ENCODE peak calls at places on chromosomes 16 and 17, in four cellular contexts. H is K562, T is GM12878, P is HepG2. C is an unnamed sample.

GRCh38 chr17:40472733-40473452 is 28.5 kb downstream of the TNS4 start:
- DNase-seq in H (no peak), T (no peak), P (no peak), C (no peak)

GRCh38 chr16:71250461-71251232 is 20.1 kb upstream of the HYDIN start:
- DNase-seq in H (no peak), T (no peak), P (no peak), C (no peak)

GRCh38 chr17:81676906-81677305 is 6.7 kb downstream of the ARL16 start:
- DNase-seq in H (no peak), T (no peak), P (no peak), C (no peak)

GRCh38 chr16:24755201-24755874 is 25.9 kb downstream of the TNRC6A start:
- DNase-seq in H (no peak), T (no peak), P (no peak), C (no peak)

GRCh38 chr17:68740555-68741447 is 139.6 kb upstream of the FAM20A start:
- DNase-seq in H (no peak), T (no peak), P (no peak), C (peak)

GRCh38 chr17:82527893-82528292 is 8.4 kb downstream of the FOXK2 start:
- DNase-seq in H (no peak), T (no peak), P (no peak), C (no peak)

GRCh38 chr17:73228748-73229236 is 32.9 kb downstream of the CPSF4L start:
- DNase-seq in H (peak), T (no peak), P (peak), C (peak)

GRCh38 chr17:39462644-39463375 is 1.5 kb downstream of the CDK12 start:
- DNase-seq in H (peak), T (no peak), P (no peak), C (no peak)

GRCh38 chr16:67399749-67400704 is 6.7 kb upstream of the TPPP3 start:
- DNase-seq in H (no peak), T (no peak), P (no peak), C (no peak)

GRCh38 chr17:31687505-31688126 is 171.4 kb downstream of the COPRS start:
- DNase-seq in H (no peak), T (no peak), P (no peak), C (no peak)

GRCh38 chr17:75778861-75779249 is 5.8 kb upstream of the UNK start:
- DNase-seq in H (no peak), T (no peak), P (peak), C (peak)

GRCh38 chr17:71427801-71428200 is 693.0 kb upstream of the SOX9 start:
- DNase-seq in H (no peak), T (no peak), P (no peak), C (no peak)

GRCh38 chr16:9797306-9797705 is 384.9 kb downstream of the GRIN2A start:
- DNase-seq in H (no peak), T (no peak), P (peak), C (no peak)

GRCh38 chr16:12763517-12763916 is 40.2 kb downstream of the CPPED1 start:
- DNase-seq in H (no peak), T (no peak), P (peak), C (no peak)

GRCh38 chr16:69859105-69859969 is 91.8 kb upstream of the CLEC18A start:
- DNase-seq in H (peak), T (no peak), P (peak), C (peak)

GRCh38 chr17:7380855-7381683 is at the start of gene TNK1:
- DNase-seq in H (peak), T (no peak), P (peak), C (no peak)

GRCh38 chr17:58330997-58331814 is 2.6 kb upstream of the TSPOAP1 start:
- DNase-seq in H (peak), T (no peak), P (no peak), C (no peak)

DNA sequence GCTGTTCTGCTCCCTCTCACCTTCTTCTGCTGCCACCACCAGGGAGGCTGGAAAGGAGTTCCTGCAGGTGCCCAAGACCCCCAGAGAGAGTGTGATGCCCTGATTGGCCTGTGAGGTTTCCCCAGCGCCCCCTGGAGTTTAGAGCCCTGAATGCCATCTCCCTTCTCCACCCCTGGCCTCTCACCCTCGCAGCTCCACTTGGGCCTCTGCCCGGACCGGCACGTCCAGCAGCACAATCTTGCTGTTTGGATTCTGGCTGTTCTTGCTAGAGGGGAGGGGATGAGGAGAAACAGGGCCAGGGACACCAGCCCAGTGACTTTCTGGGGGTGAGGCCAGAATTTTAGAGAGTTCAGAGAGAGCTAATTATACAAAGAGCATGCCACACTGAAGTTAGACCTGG is 12.5 kb upstream of the FAM171A2 start:
- DNase-seq in H (peak), T (no peak), P (peak), C (peak)
- TF ChIP-seq SP1 in H (no peak), T (no peak), P (no peak), C (no peak)

GRCh38 chr17:32936894-32937500 is 9.0 kb downstream of the TMEM98 start:
- DNase-seq in H (peak), T (no peak), P (peak), C (peak)

GRCh38 chr17:32933881-32934280 is 5.9 kb downstream of the TMEM98 start:
- DNase-seq in H (no peak), T (no peak), P (no peak), C (no peak)

GRCh38 chr17:32940706-32941390 is 12.9 kb downstream of the TMEM98 start:
- DNase-seq in H (no peak), T (no peak), P (no peak), C (no peak)

GRCh38 chr17:32931686-32932085 is 3.7 kb downstream of the TMEM98 start:
- DNase-seq in H (no peak), T (no peak), P (no peak), C (no peak)

DNA sequence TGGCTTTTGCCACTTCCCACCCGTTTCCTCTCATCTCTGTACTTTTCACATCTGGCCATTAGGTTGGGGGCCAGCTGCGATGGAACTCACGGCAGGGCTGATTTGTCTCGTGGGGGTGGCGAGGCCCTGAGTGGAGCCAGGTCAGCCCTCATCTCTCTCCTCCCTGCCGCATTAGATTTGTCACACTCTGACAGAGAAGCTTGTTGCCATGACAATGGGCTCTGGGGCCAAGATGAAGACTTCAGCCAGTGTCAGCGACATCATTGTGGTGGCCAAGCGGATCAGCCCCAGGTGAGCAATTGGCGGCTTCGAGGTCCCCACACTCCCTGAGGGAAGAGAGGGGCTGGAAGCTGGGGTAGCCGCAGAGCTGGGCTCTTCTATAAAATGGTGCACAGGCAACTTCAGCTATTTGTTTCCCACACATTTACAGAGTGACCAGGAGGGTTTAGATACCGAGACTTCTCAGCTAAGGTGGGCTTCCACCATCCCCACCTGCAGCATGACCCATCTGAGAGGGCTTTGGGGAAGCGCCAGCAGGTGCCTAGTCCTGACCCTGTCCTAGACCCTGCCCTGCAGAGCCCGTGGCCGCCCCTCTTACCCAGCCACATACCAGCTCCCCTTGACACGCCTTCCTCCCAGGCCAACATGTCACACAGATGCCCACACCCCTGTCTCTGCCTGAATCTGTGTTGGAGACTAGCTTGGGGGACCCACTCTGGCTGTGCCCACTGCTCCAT is 8.4 kb downstream of the TMEM98 start:
- DNase-seq in H (no peak), T (no peak), P (no peak), C (no peak)
- TF ChIP-seq FOXM1 in H (no peak), T (no peak), P (no peak), C (no peak)

GRCh38 chr17:2309338-2310143 is 5.8 kb downstream of the SRR start:
- DNase-seq in H (no peak), T (no peak), P (no peak), C (no peak)
- TF ChIP-seq SP1 in H (no peak), T (no peak), P (no peak), C (no peak)

DNA sequence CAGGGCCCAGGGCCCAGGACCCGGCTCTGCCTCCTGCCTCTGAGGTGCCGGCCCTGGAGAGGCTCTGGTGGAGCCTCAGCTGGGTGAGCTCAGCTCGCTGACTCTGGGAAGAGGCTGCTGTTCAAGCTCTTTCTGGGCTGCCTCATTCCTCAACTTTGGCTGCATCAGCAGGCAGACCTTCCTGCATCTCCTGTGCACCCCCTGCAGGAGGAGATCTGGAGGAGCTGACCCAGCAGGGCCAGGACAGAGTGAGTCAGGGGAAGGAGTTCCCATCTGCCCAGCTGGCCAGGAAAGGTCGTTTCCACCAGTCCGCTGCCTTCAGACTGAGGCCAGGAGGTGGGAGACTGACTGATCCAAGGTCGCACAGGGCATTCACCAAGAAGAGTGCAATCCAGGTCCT is 10.7 kb downstream of the CRHR1 start:
- DNase-seq in H (peak), T (no peak), P (no peak), C (peak)
- TF ChIP-seq FOXM1 in H (no peak), T (no peak), P (no peak), C (no peak)

C was measured in HEK293T.